ENCODE peak calls at places on chromosomes 11 and 22, in five cellular contexts. J is effector memory CD8-positive, alpha-beta T cell; E is HT-29; M is T-helper 2 cell; Z is KBM-7. D is an unnamed sample.

GRCh38 chr11:10514713-10515112 is 26.3 kb downstream of the RNF141 start:
- DNase-seq in J (no peak), E (no peak), M (no peak), Z (no peak), D (no peak)

GRCh38 chr11:111541209-111542061 is 915 bp downstream of the LAYN start:
- DNase-seq in J (no peak), E (no peak), M (no peak), Z (peak), D (no peak)

GRCh38 chr22:44031111-44031963 is 7.2 kb downstream of the PARVB start:
- DNase-seq in J (no peak), E (no peak), M (no peak), Z (peak), D (no peak)

GRCh38 chr11:87356428-87356827 is 318.7 kb downstream of the TMEM135 start:
- DNase-seq in J (no peak), E (no peak), M (no peak), Z (no peak), D (no peak)

GRCh38 chr11:92225206-92225562 is 566 bp downstream of the FAT3 start:
- DNase-seq in J (no peak), E (no peak), M (no peak), Z (no peak), D (no peak)

GRCh38 chr11:102111011-102111786 is 952 bp downstream of the YAP1 start:
- DNase-seq in J (no peak), E (peak), M (no peak), Z (no peak), D (no peak)

GRCh38 chr11:18064450-18065048 is 18.5 kb upstream of the TPH1 start:
- DNase-seq in J (no peak), E (no peak), M (no peak), Z (no peak), D (no peak)

GRCh38 chr11:35073691-35074382 is 65.1 kb upstream of the CD44 start:
- DNase-seq in J (no peak), E (no peak), M (no peak), Z (no peak), D (no peak)

GRCh38 chr22:39362271-39362670 is 12.5 kb downstream of the SYNGR1 start:
- DNase-seq in J (no peak), E (no peak), M (no peak), Z (no peak), D (no peak)

GRCh38 chr11:75371930-75372876 is 20.7 kb upstream of the ARRB1 start:
- DNase-seq in J (no peak), E (peak), M (no peak), Z (no peak), D (no peak)

GRCh38 chr11:36628141-36628540 is 30.1 kb upstream of the RAG2 start:
- DNase-seq in J (no peak), E (no peak), M (no peak), Z (no peak), D (no peak)

GRCh38 chr11:11982461-11982860 is 26.0 kb downstream of the DKK3 start:
- DNase-seq in J (no peak), E (no peak), M (no peak), Z (no peak), D (no peak)

GRCh38 chr22:37196539-37197450 is 8.7 kb upstream of the C1QTNF6 start:
- DNase-seq in J (no peak), E (peak), M (no peak), Z (no peak), D (no peak)

GRCh38 chr11:107707128-107707760 is 4.6 kb downstream of the SLN start:
- DNase-seq in J (no peak), E (no peak), M (no peak), Z (no peak), D (no peak)

GRCh38 chr11:62472063-62472884 is 53.4 kb downstream of the SCGB1A1 start:
- DNase-seq in J (no peak), E (peak), M (no peak), Z (no peak), D (no peak)

GRCh38 chr11:35045219-35045819 is 93.7 kb upstream of the CD44 start:
- DNase-seq in J (peak), E (peak), M (peak), Z (peak), D (no peak)

GRCh38 chr11:111447931-111448330 is 64.3 kb downstream of the BTG4 start:
- DNase-seq in J (no peak), E (no peak), M (no peak), Z (no peak), D (no peak)

GRCh38 chr22:21641417-21641794 is 696 bp upstream of the SDF2L1 start:
- DNase-seq in J (no peak), E (peak), M (no peak), Z (no peak), D (no peak)

GRCh38 chr22:45149671-45150070 is 14.1 kb upstream of the NUP50 start:
- DNase-seq in J (no peak), E (no peak), M (no peak), Z (no peak), D (no peak)

GRCh38 chr11:10625982-10626311 is 57.5 kb upstream of the LYVE1 start:
- DNase-seq in J (no peak), E (no peak), M (no peak), Z (no peak), D (no peak)

GRCh38 chr22:29879738-29880137 is 3.2 kb upstream of the MTMR3 start:
- DNase-seq in J (no peak), E (peak), M (no peak), Z (no peak), D (no peak)

GRCh38 chr11:117354550-117354949 is 26.9 kb downstream of the CEP164 start:
- DNase-seq in J (no peak), E (no peak), M (no peak), Z (no peak), D (no peak)

GRCh38 chr11:45145421-45146071 is 893 bp upstream of the PRDM11 start:
- DNase-seq in J (no peak), E (no peak), M (no peak), Z (no peak), D (no peak)

GRCh38 chr22:45235101-45235777 is 5.5 kb downstream of the KIAA0930 start:
- DNase-seq in J (peak), E (no peak), M (no peak), Z (peak), D (no peak)

D was measured in brain pericyte.